ENCODE peak calls at places on chromosomes 2 and 18, in six cellular contexts. H is iris pigment epithelial cell; D is stimulated activated CD8-positive, alpha-beta memory T cell treated with anti-CD3 and anti-CD28 coated beads, Interleukin-7, amount 100 ng/mL, for 24 hours; Q is posterior cingulate gyrus; Z is HTR-8/SVneo; Y is GM23248. N is an unnamed sample.

GRCh38 chr2:96509114-96509846 is 4.1 kb upstream of the NEURL3 start:
- DNase-seq in Y (peak), H (peak), Z (peak), D (peak), Q (peak), N (peak)

GRCh38 chr2:219638217-219638947 is 11.0 kb downstream of the SLC4A3 start:
- DNase-seq in Q (no peak), H (no peak), Z (no peak), Y (no peak), D (no peak), N (peak)

GRCh38 chr18:23102498-23103260 is 32.6 kb upstream of the CABLES1 start:
- DNase-seq in D (no peak), Y (no peak), H (no peak), Q (no peak), Z (no peak), N (no peak)

GRCh38 chr18:74508366-74508765 is 12.2 kb downstream of the CNDP2 start:
- DNase-seq in D (no peak), Q (no peak), Y (no peak), H (no peak), Z (no peak), N (no peak)

GRCh38 chr2:139867601-139868226 is 1087.5 kb upstream of the NXPH2 start:
- DNase-seq in Y (no peak), D (no peak), Q (no peak), Z (no peak), H (no peak), N (no peak)

GRCh38 chr18:71450258-71450657 is 1093.9 kb downstream of the CBLN2 start:
- DNase-seq in H (no peak), Y (no peak), D (no peak), Z (no peak), Q (no peak), N (no peak)

GRCh38 chr2:3581367-3582262 is 6.6 kb downstream of the RPS7 start:
- DNase-seq in D (no peak), Z (no peak), Q (no peak), Y (no peak), H (no peak), N (no peak)

GRCh38 chr2:164873096-164873670 is 31.6 kb upstream of the COBLL1 start:
- DNase-seq in Y (no peak), H (no peak), D (no peak), Z (no peak), Q (no peak), N (peak)

GRCh38 chr2:39730685-39731302 is 48.3 kb downstream of the THUMPD2 start:
- DNase-seq in Z (peak), Y (peak), Q (no peak), H (peak), D (no peak), N (no peak)

GRCh38 chr2:177753682-177754475 is 318.7 kb downstream of the PDE11A start:
- DNase-seq in Y (peak), Q (peak), D (no peak), H (peak), Z (peak), N (no peak)

GRCh38 chr2:223598994-223599645 is 3.0 kb downstream of the SCG2 start:
- DNase-seq in D (no peak), H (peak), Q (no peak), Z (no peak), Y (peak), N (peak)

GRCh38 chr18:37447959-37448916 is 117.4 kb downstream of the CELF4 start:
- DNase-seq in H (no peak), D (no peak), Y (no peak), Z (no peak), Q (no peak), N (peak)

GRCh38 chr2:136376798-136377211 is 258.9 kb upstream of the CXCR4 start:
- DNase-seq in D (no peak), Z (no peak), Q (no peak), Y (peak), H (peak), N (no peak)

GRCh38 chr2:222859786-222860726 is 780 bp upstream of the ACSL3 start:
- DNase-seq in Q (no peak), H (peak), Y (peak), D (no peak), Z (no peak), N (peak)

GRCh38 chr18:47260138-47260923 is 8.9 kb upstream of the SKOR2 start:
- DNase-seq in Z (peak), D (no peak), Y (peak), Q (no peak), H (peak), N (no peak)

GRCh38 chr2:219272351-219272750 is 6.8 kb upstream of the DNAJB2 start:
- DNase-seq in Z (no peak), Q (no peak), Y (peak), D (no peak), H (no peak), N (no peak)

GRCh38 chr2:135657806-135658582 is 83.7 kb upstream of the UBXN4 start:
- DNase-seq in Z (no peak), Y (no peak), D (peak), H (no peak), Q (no peak), N (no peak)

GRCh38 chr18:41842886-41843285 is 112.1 kb upstream of the PIK3C3 start:
- DNase-seq in Y (peak), Z (no peak), Q (no peak), D (no peak), H (peak), N (no peak)

GRCh38 chr2:46200100-46200690 is 97.0 kb upstream of the EPAS1 start:
- DNase-seq in Q (no peak), Y (no peak), Z (no peak), H (peak), D (no peak), N (no peak)

GRCh38 chr2:128374001-128374710 is 55.5 kb upstream of the HS6ST1 start:
- DNase-seq in Q (peak), H (peak), D (no peak), Y (peak), Z (peak), N (peak)

GRCh38 chr2:44135771-44136170 is 32.9 kb upstream of the PPM1B start:
- DNase-seq in D (no peak), H (peak), Q (no peak), Z (no peak), Y (peak), N (peak)

GRCh38 chr2:49332415-49332814 is 178.1 kb upstream of the FSHR start:
- DNase-seq in Q (no peak), D (no peak), Y (peak), Z (no peak), H (no peak), N (no peak)

GRCh38 chr2:164917296-164917903 is 37.9 kb downstream of the SLC38A11 start:
- DNase-seq in H (peak), D (no peak), Y (peak), Q (no peak), Z (no peak), N (no peak)

GRCh38 chr2:98647636-98648035 is 39.2 kb downstream of the UNC50 start:
- DNase-seq in Y (peak), D (no peak), Q (no peak), H (no peak), Z (peak), N (no peak)

GRCh38 chr2:1717129-1717528 is 27.2 kb downstream of the PXDN start:
- DNase-seq in Y (peak), Q (peak), D (no peak), H (no peak), Z (no peak), N (no peak)

GRCh38 chr18:34153711-34154110 is 71.0 kb downstream of the NOL4 start:
- DNase-seq in D (no peak), Y (peak), Z (peak), Q (no peak), H (peak), N (peak)

GRCh38 chr2:32721376-32721775 is 93.5 kb downstream of the TTC27 start:
- DNase-seq in Y (no peak), D (no peak), Z (no peak), Q (no peak), H (no peak), N (no peak)

GRCh38 chr2:216584112-216584511 is 49.1 kb upstream of the IGFBP2 start:
- DNase-seq in Y (no peak), Q (peak), D (no peak), H (no peak), Z (no peak), N (no peak)

GRCh38 chr2:138090330-138090729 is 126.1 kb downstream of the HNMT start:
- DNase-seq in Q (no peak), D (no peak), Y (peak), Z (peak), H (peak), N (no peak)

GRCh38 chr2:229943770-229944449 is 21.6 kb downstream of the FBXO36 start:
- DNase-seq in Z (no peak), Y (no peak), H (peak), D (no peak), Q (no peak), N (no peak)

GRCh38 chr18:12946549-12947354 is 1.1 kb upstream of the SEH1L start:
- DNase-seq in Y (peak), D (no peak), Q (peak), H (peak), Z (peak), N (peak)

GRCh38 chr2:105102963-105103421 is 65.1 kb downstream of the MRPS9 start:
- DNase-seq in Q (no peak), D (no peak), Y (peak), Z (peak), H (peak), N (peak)